ENCODE peak calls at places on chromosomes 5 and 9, in nine cellular contexts. T is ELF-1; Y is GM20000; E is stimulated activated naive CD8-positive, alpha-beta T cell treated with anti-CD3 and anti-CD28 coated beads, Interleukin-15, amount 100 ng/mL, for 72 hours; R is cardiac fibroblast; D is NCI-H1694 treated with DMSO at 0.1 percent for 48 hours; N is CD4-positive, CD25-positive, alpha-beta regulatory T cell; B is stimulated activated CD4-positive, alpha-beta T cell treated with anti-CD3 and anti-CD28 coated beads, Interleukin-12 subunit alpha, Interleukin-12 subunit beta, amount 100 ng/mL, for 4 hours; K is astrocyte of the spinal cord. P is an unnamed sample.

GRCh38 chr5:133121080-133121479 is 69.3 kb downstream of the HSPA4 start:
- DNase-seq in B (no peak), N (no peak), E (no peak), R (no peak), K (no peak), D (no peak), Y (no peak), T (no peak), P (no peak)

GRCh38 chr9:127844821-127845359 is 9.6 kb downstream of the ENG start:
- DNase-seq in E (no peak), B (no peak), Y (no peak), D (no peak), T (peak), N (no peak), K (no peak), R (peak), P (no peak)

GRCh38 chr9:127912296-127912695 is 4.5 kb downstream of the ST6GALNAC4 start:
- DNase-seq in D (no peak), T (no peak), N (no peak), E (no peak), K (no peak), Y (no peak), R (no peak), B (no peak), P (no peak)

GRCh38 chr9:132575005-132575609 is 7.3 kb upstream of the BARHL1 start:
- DNase-seq in N (no peak), T (peak), K (peak), Y (peak), R (peak), D (peak), B (no peak), E (peak), P (peak)

GRCh38 chr5:31824886-31825774 is 186.2 kb downstream of the PDZD2 start:
- DNase-seq in R (peak), B (peak), K (peak), T (peak), D (peak), Y (peak), N (peak), E (peak), P (no peak)

GRCh38 chr5:111984044-111984443 is 227.1 kb upstream of the NREP start:
- DNase-seq in B (no peak), Y (peak), N (no peak), T (no peak), D (no peak), K (peak), E (no peak), R (peak), P (no peak)

GRCh38 chr9:5628530-5629311 is at the start of gene RIC1:
- DNase-seq in Y (peak), D (peak), K (peak), T (peak), B (peak), E (peak), R (peak), N (peak), P (peak)

GRCh38 chr5:164422400-164422799 is 917.0 kb downstream of the MAT2B start:
- DNase-seq in D (no peak), T (peak), R (peak), K (peak), Y (no peak), N (no peak), B (no peak), E (no peak), P (no peak)

GRCh38 chr9:132006657-132007370 is 72.9 kb downstream of the MED27 start:
- DNase-seq in B (no peak), D (peak), K (peak), E (peak), R (peak), N (no peak), Y (peak), T (no peak), P (no peak)

GRCh38 chr5:153619706-153620105 is 129.2 kb downstream of the GRIA1 start:
- DNase-seq in R (peak), Y (no peak), E (no peak), T (no peak), B (no peak), D (no peak), N (no peak), K (peak), P (no peak)

P was measured in 8988T.